ENCODE peak calls at places on chromosomes 2 and 18, in six cellular contexts. One of them, this sample, is unnamed.

GRCh38 chr2:162086904-162087303 is 12.9 kb upstream of the DPP4 start:
- DNase-seq in KG1: no peak
- DNase-seq in activated naive CD8-positive, alpha-beta T cell treated with anti-CD3 and anti-CD28 coated beads, Interleukin-2, amount 50 U/mL, for 24 hours: no peak
- DNase-seq in M059J: peak
- DNase-seq in ELF-1: no peak
- DNase-seq in HS-27A: no peak
- DNase-seq in this sample: no peak

GRCh38 chr2:181203412-181203811 is 223.0 kb downstream of the UBE2E3 start:
- DNase-seq in HS-27A: peak
- DNase-seq in M059J: peak
- DNase-seq in ELF-1: no peak
- DNase-seq in KG1: no peak
- DNase-seq in activated naive CD8-positive, alpha-beta T cell treated with anti-CD3 and anti-CD28 coated beads, Interleukin-2, amount 50 U/mL, for 24 hours: no peak
- DNase-seq in this sample: no peak

GRCh38 chr18:75548353-75548752 is 120.8 kb upstream of the SMIM21 start:
- DNase-seq in HS-27A: no peak
- DNase-seq in activated naive CD8-positive, alpha-beta T cell treated with anti-CD3 and anti-CD28 coated beads, Interleukin-2, amount 50 U/mL, for 24 hours: no peak
- DNase-seq in KG1: no peak
- DNase-seq in M059J: peak
- DNase-seq in ELF-1: peak
- DNase-seq in this sample: no peak

GRCh38 chr2:113694438-113694837 is 62.0 kb downstream of the SLC35F5 start:
- DNase-seq in HS-27A: no peak
- DNase-seq in activated naive CD8-positive, alpha-beta T cell treated with anti-CD3 and anti-CD28 coated beads, Interleukin-2, amount 50 U/mL, for 24 hours: no peak
- DNase-seq in KG1: no peak
- DNase-seq in M059J: no peak
- DNase-seq in ELF-1: no peak
- DNase-seq in this sample: no peak

GRCh38 chr2:74845217-74845751 is 11.4 kb downstream of the HK2 start:
- DNase-seq in KG1: no peak
- DNase-seq in M059J: peak
- DNase-seq in activated naive CD8-positive, alpha-beta T cell treated with anti-CD3 and anti-CD28 coated beads, Interleukin-2, amount 50 U/mL, for 24 hours: no peak
- DNase-seq in ELF-1: peak
- DNase-seq in HS-27A: no peak
- DNase-seq in this sample: peak

GRCh38 chr2:175393851-175394250 is 212.3 kb upstream of the ATP5MC3 start:
- DNase-seq in activated naive CD8-positive, alpha-beta T cell treated with anti-CD3 and anti-CD28 coated beads, Interleukin-2, amount 50 U/mL, for 24 hours: no peak
- DNase-seq in KG1: no peak
- DNase-seq in HS-27A: no peak
- DNase-seq in M059J: no peak
- DNase-seq in ELF-1: peak
- DNase-seq in this sample: no peak

GRCh38 chr2:75570948-75571729 is 10.4 kb upstream of the EVA1A start:
- DNase-seq in ELF-1: no peak
- DNase-seq in activated naive CD8-positive, alpha-beta T cell treated with anti-CD3 and anti-CD28 coated beads, Interleukin-2, amount 50 U/mL, for 24 hours: no peak
- DNase-seq in M059J: peak
- DNase-seq in KG1: no peak
- DNase-seq in HS-27A: no peak
- DNase-seq in this sample: no peak

GRCh38 chr18:32549248-32549842 is 78.7 kb upstream of the GAREM1 start:
- DNase-seq in ELF-1: peak
- DNase-seq in KG1: peak
- DNase-seq in HS-27A: no peak
- DNase-seq in M059J: peak
- DNase-seq in activated naive CD8-positive, alpha-beta T cell treated with anti-CD3 and anti-CD28 coated beads, Interleukin-2, amount 50 U/mL, for 24 hours: peak
- DNase-seq in this sample: no peak

GRCh38 chr2:9228088-9228751 is 21.6 kb downstream of the ASAP2 start:
- DNase-seq in activated naive CD8-positive, alpha-beta T cell treated with anti-CD3 and anti-CD28 coated beads, Interleukin-2, amount 50 U/mL, for 24 hours: no peak
- DNase-seq in KG1: no peak
- DNase-seq in ELF-1: no peak
- DNase-seq in HS-27A: no peak
- DNase-seq in M059J: no peak
- DNase-seq in this sample: no peak

GRCh38 chr2:31193066-31193396 is 24.3 kb downstream of the CAPN14 start:
- DNase-seq in activated naive CD8-positive, alpha-beta T cell treated with anti-CD3 and anti-CD28 coated beads, Interleukin-2, amount 50 U/mL, for 24 hours: no peak
- DNase-seq in KG1: no peak
- DNase-seq in M059J: no peak
- DNase-seq in ELF-1: peak
- DNase-seq in HS-27A: no peak
- DNase-seq in this sample: no peak

GRCh38 chr2:53969285-53970094 is 1.3 kb downstream of the PSME4 start:
- DNase-seq in KG1: no peak
- DNase-seq in M059J: peak
- DNase-seq in activated naive CD8-positive, alpha-beta T cell treated with anti-CD3 and anti-CD28 coated beads, Interleukin-2, amount 50 U/mL, for 24 hours: no peak
- DNase-seq in ELF-1: no peak
- DNase-seq in HS-27A: peak
- DNase-seq in this sample: no peak

GRCh38 chr2:201259216-201259615 is 1.1 kb upstream of the CASP8 start:
- DNase-seq in M059J: peak
- DNase-seq in HS-27A: no peak
- DNase-seq in activated naive CD8-positive, alpha-beta T cell treated with anti-CD3 and anti-CD28 coated beads, Interleukin-2, amount 50 U/mL, for 24 hours: no peak
- DNase-seq in KG1: no peak
- DNase-seq in ELF-1: no peak
- DNase-seq in this sample: no peak

GRCh38 chr2:26630669-26631360 is 10.4 kb downstream of the CIB4 start:
- DNase-seq in KG1: no peak
- DNase-seq in HS-27A: no peak
- DNase-seq in ELF-1: peak
- DNase-seq in activated naive CD8-positive, alpha-beta T cell treated with anti-CD3 and anti-CD28 coated beads, Interleukin-2, amount 50 U/mL, for 24 hours: no peak
- DNase-seq in M059J: peak
- DNase-seq in this sample: no peak

GRCh38 chr2:174967693-174968260 is 37.4 kb downstream of the CHN1 start:
- DNase-seq in KG1: no peak
- DNase-seq in HS-27A: no peak
- DNase-seq in ELF-1: no peak
- DNase-seq in M059J: no peak
- DNase-seq in activated naive CD8-positive, alpha-beta T cell treated with anti-CD3 and anti-CD28 coated beads, Interleukin-2, amount 50 U/mL, for 24 hours: no peak
- DNase-seq in this sample: no peak

GRCh38 chr18:46481847-46482245 is 175.2 kb downstream of the LOXHD1 start:
- DNase-seq in M059J: peak
- DNase-seq in ELF-1: no peak
- DNase-seq in KG1: no peak
- DNase-seq in HS-27A: no peak
- DNase-seq in activated naive CD8-positive, alpha-beta T cell treated with anti-CD3 and anti-CD28 coated beads, Interleukin-2, amount 50 U/mL, for 24 hours: no peak
- DNase-seq in this sample: no peak

GRCh38 chr2:23497063-23497462 is 112.1 kb downstream of the KLHL29 start:
- DNase-seq in activated naive CD8-positive, alpha-beta T cell treated with anti-CD3 and anti-CD28 coated beads, Interleukin-2, amount 50 U/mL, for 24 hours: peak
- DNase-seq in HS-27A: peak
- DNase-seq in ELF-1: peak
- DNase-seq in KG1: peak
- DNase-seq in M059J: peak
- DNase-seq in this sample: peak

GRCh38 chr2:201839727-201840126 is 33.4 kb downstream of the CDK15 start:
- DNase-seq in M059J: no peak
- DNase-seq in ELF-1: no peak
- DNase-seq in KG1: no peak
- DNase-seq in activated naive CD8-positive, alpha-beta T cell treated with anti-CD3 and anti-CD28 coated beads, Interleukin-2, amount 50 U/mL, for 24 hours: no peak
- DNase-seq in HS-27A: no peak
- DNase-seq in this sample: no peak

GRCh38 chr2:65227035-65227470 is 578 bp upstream of the ACTR2 start:
- DNase-seq in KG1: no peak
- DNase-seq in ELF-1: no peak
- DNase-seq in HS-27A: no peak
- DNase-seq in activated naive CD8-positive, alpha-beta T cell treated with anti-CD3 and anti-CD28 coated beads, Interleukin-2, amount 50 U/mL, for 24 hours: peak
- DNase-seq in M059J: peak
- DNase-seq in this sample: no peak

GRCh38 chr18:32772580-32773186 is at the start of gene KLHL14:
- DNase-seq in M059J: no peak
- DNase-seq in KG1: no peak
- DNase-seq in HS-27A: no peak
- DNase-seq in activated naive CD8-positive, alpha-beta T cell treated with anti-CD3 and anti-CD28 coated beads, Interleukin-2, amount 50 U/mL, for 24 hours: no peak
- DNase-seq in ELF-1: no peak
- DNase-seq in this sample: no peak

This sample was measured in GDM1.